ENCODE peak calls at places on chromosomes 2 and 18, in five cellular contexts. B, F, D, X and O are unnamed samples.

GRCh38 chr2:230537531-230537976 is 121.6 kb downstream of the SP100 start:
- DNase-seq in B (no peak), F (peak), D (no peak), X (no peak), O (no peak)

GRCh38 chr2:172606285-172606684 is 50.4 kb downstream of the PDK1 start:
- DNase-seq in B (no peak), F (no peak), D (no peak), X (peak), O (no peak)

GRCh38 chr2:100060875-100061274 is 81.5 kb downstream of the AFF3 start:
- DNase-seq in B (no peak), F (no peak), D (no peak), X (no peak), O (no peak)

GRCh38 chr2:12169060-12169406 is 422.6 kb downstream of the LPIN1 start:
- DNase-seq in B (peak), F (no peak), D (peak), X (peak), O (no peak)

GRCh38 chr18:8786766-8787670 is 81.7 kb downstream of the MTCL1 start:
- DNase-seq in B (peak), F (no peak), D (peak), X (no peak), O (peak)

GRCh38 chr2:39313575-39313974 is 69.8 kb upstream of the CDKL4 start:
- DNase-seq in B (peak), F (no peak), D (no peak), X (peak), O (no peak)

GRCh38 chr2:232260075-232260474 is 118.5 kb upstream of the ALPP start:
- DNase-seq in B (peak), F (no peak), D (peak), X (peak), O (peak)

GRCh38 chr18:27404855-27405254 is 219.7 kb upstream of the CHST9 start:
- DNase-seq in B (peak), F (no peak), D (no peak), X (no peak), O (no peak)

GRCh38 chr2:231688616-231689508 is 19.5 kb upstream of the PTMA start:
- DNase-seq in B (no peak), F (no peak), D (no peak), X (no peak), O (no peak)

GRCh38 chr2:197209742-197210408 is 100.7 kb downstream of the ANKRD44 start:
- DNase-seq in B (peak), F (peak), D (no peak), X (peak), O (peak)

GRCh38 chr18:10566390-10566789 is 40.6 kb downstream of the NAPG start:
- DNase-seq in B (peak), F (no peak), D (no peak), X (no peak), O (no peak)

GRCh38 chr2:1645761-1646476 is 98.4 kb downstream of the PXDN start:
- DNase-seq in B (no peak), F (no peak), D (no peak), X (no peak), O (no peak)

GRCh38 chr2:64401501-64401880 is 52.5 kb upstream of the LGALSL start:
- DNase-seq in B (no peak), F (no peak), D (no peak), X (no peak), O (peak)

GRCh38 chr2:217434183-217434620 is 568.6 kb downstream of the TNS1 start:
- DNase-seq in B (peak), F (peak), D (peak), X (peak), O (peak)

GRCh38 chr2:15191801-15192200 is 369.3 kb downstream of the NBAS start:
- DNase-seq in B (no peak), F (no peak), D (no peak), X (no peak), O (no peak)

GRCh38 chr2:122156101-122156500 is 400.6 kb downstream of the TSN start:
- DNase-seq in B (no peak), F (no peak), D (no peak), X (no peak), O (no peak)

GRCh38 chr18:45896991-45897390 is 70.1 kb downstream of the EPG5 start:
- DNase-seq in B (no peak), F (no peak), D (no peak), X (no peak), O (peak)

GRCh38 chr2:71512386-71512785 is 59.0 kb downstream of the DYSF start:
- DNase-seq in B (no peak), F (no peak), D (no peak), X (no peak), O (no peak)

GRCh38 chr2:84971799-84972790 is 1.1 kb downstream of the KCMF1 start:
- DNase-seq in B (no peak), F (no peak), D (peak), X (peak), O (peak)

GRCh38 chr2:17934721-17935120 is 56.3 kb downstream of the KCNS3 start:
- DNase-seq in B (peak), F (no peak), D (no peak), X (peak), O (no peak)

GRCh38 chr18:58753976-58754375 is 82.7 kb downstream of the MALT1 start:
- DNase-seq in B (no peak), F (no peak), D (no peak), X (no peak), O (no peak)

GRCh38 chr2:206863721-206864120 is 75.6 kb upstream of the CPO start:
- DNase-seq in B (no peak), F (no peak), D (no peak), X (no peak), O (no peak)

GRCh38 chr18:58556333-58557012 is 72.4 kb downstream of the ALPK2 start:
- DNase-seq in B (no peak), F (no peak), D (no peak), X (peak), O (peak)

GRCh38 chr2:145108385-145108784 is 588.5 kb upstream of the ZEB2 start:
- DNase-seq in B (no peak), F (no peak), D (no peak), X (peak), O (no peak)

GRCh38 chr18:27276479-27276878 is 91.4 kb upstream of the CHST9 start:
- DNase-seq in B (no peak), F (no peak), D (no peak), X (no peak), O (no peak)

GRCh38 chr2:143553261-143553660 is 424.0 kb downstream of the ARHGAP15 start:
- DNase-seq in B (no peak), F (no peak), D (no peak), X (no peak), O (no peak)

GRCh38 chr2:5959836-5960820 is 267.9 kb downstream of the SOX11 start:
- DNase-seq in B (no peak), F (no peak), D (no peak), X (no peak), O (no peak)

GRCh38 chr18:5424903-5425302 is 118.9 kb downstream of the EPB41L3 start:
- DNase-seq in B (no peak), F (no peak), D (peak), X (peak), O (peak)

GRCh38 chr18:42730272-42730671 is 385.2 kb downstream of the RIT2 start:
- DNase-seq in B (no peak), F (no peak), D (no peak), X (no peak), O (no peak)

GRCh38 chr2:207975910-207976309 is 49.4 kb downstream of the PLEKHM3 start:
- DNase-seq in B (peak), F (no peak), D (no peak), X (peak), O (no peak)

GRCh38 chr2:31136732-31137131 is 1.5 kb downstream of the GALNT14 start:
- DNase-seq in B (no peak), F (no peak), D (no peak), X (no peak), O (no peak)

GRCh38 chr2:75002007-75002406 is 43.6 kb downstream of the POLE4 start:
- DNase-seq in B (peak), F (no peak), D (no peak), X (no peak), O (peak)

GRCh38 chr2:53911434-53912189 is 51.8 kb upstream of the GPR75 start:
- DNase-seq in B (no peak), F (no peak), D (peak), X (peak), O (no peak)

GRCh38 chr2:143778981-143779380 is 649.8 kb downstream of the ARHGAP15 start:
- DNase-seq in B (peak), F (no peak), D (no peak), X (peak), O (no peak)

GRCh38 chr2:199819746-199820145 is 31.2 kb downstream of the FTCDNL1 start:
- DNase-seq in B (no peak), F (no peak), D (no peak), X (no peak), O (no peak)

GRCh38 chr2:241561811-241562210 is 3.3 kb downstream of the BOK start:
- DNase-seq in B (peak), F (no peak), D (peak), X (peak), O (peak)

GRCh38 chr18:54130177-54130576 is 94.3 kb downstream of the MBD2 start:
- DNase-seq in B (no peak), F (no peak), D (no peak), X (no peak), O (no peak)

DNA sequence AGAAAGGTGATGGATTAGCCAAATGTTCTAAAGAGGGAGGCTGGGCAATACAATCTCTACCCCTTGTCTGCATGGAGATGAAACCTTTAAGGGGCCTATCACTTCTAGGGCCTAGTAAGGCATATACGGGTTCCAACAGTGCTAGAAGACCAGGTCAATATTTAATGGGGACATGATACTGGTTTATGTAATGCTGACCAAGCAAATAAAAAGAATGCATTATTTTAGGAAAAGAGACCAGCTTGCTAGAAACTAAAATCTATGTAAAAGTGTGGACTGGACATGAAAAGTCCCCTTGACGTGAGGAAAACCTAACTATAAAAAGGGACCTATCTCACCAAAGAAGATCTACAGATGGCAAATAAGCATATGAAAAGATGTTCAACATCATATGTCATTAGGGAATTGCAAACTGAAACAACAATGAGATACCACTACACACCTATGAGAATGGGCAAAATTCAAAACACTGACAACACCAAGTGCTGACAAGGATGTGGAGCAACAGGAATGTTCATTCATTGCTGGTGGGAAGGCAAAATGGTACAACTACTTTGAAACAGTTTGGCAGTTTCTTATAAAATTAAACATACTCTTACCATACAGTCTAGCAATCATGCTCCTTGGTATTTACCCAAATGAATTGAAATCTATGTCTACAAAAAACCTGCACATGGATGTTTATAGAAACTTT is 45.9 kb upstream of the TLK1 start:
- DNase-seq in B (no peak), F (no peak), D (no peak), X (no peak), O (no peak)
- H2AFZ ChIP-seq in B (no peak), F (no peak), D (no peak), X (no peak), O (no peak)

DNA sequence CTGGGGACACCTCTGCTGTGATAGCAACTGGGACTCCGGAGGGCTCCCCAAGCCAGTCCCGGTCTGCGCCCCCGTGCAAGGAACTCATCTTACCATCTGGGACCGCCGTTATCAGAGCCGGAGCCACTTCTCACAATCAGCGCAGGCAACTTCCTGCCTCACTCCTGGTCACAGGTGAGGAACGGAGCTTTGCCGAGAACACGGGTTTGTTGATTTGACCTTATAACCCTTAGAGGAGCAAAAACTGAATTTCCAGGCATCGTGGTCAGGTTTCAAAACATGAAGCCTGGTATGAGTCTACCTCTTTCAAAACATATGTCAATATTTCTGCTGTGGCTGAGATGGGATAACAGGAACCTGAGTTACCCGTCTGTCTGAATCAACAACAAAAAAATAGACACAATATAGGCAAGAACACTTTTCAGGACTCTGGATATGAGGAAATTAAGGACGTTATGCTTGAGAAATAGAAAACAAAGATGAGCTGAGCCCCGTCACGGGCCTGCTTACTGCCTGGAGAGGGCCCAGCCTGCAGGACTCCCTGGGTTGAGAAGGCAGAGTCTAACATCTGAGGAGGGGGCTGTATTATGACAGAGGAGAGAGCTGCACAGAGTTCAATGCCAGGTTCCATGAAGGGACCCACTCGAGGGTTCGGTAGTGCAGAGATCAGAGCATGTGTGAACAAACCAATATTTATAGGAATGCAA is 148.7 kb downstream of the NDUFA10 start:
- DNase-seq in B (no peak), F (no peak), D (no peak), X (no peak), O (no peak)
- H2AFZ ChIP-seq in B (no peak), F (no peak), D (no peak), X (no peak), O (no peak)

GRCh38 chr2:219485201-219485580 is 13.5 kb upstream of the GMPPA start:
- DNase-seq in B (no peak), F (no peak), D (no peak), X (no peak), O (no peak)

GRCh38 chr2:219482674-219483405 is 15.9 kb upstream of the GMPPA start:
- DNase-seq in B (no peak), F (no peak), D (no peak), X (no peak), O (no peak)

GRCh38 chr2:219483451-219484342 is 15.0 kb upstream of the GMPPA start:
- DNase-seq in B (no peak), F (no peak), D (no peak), X (no peak), O (no peak)

GRCh38 chr2:219486424-219486959 is 12.2 kb upstream of the GMPPA start:
- DNase-seq in B (no peak), F (no peak), D (no peak), X (no peak), O (no peak)

DNA sequence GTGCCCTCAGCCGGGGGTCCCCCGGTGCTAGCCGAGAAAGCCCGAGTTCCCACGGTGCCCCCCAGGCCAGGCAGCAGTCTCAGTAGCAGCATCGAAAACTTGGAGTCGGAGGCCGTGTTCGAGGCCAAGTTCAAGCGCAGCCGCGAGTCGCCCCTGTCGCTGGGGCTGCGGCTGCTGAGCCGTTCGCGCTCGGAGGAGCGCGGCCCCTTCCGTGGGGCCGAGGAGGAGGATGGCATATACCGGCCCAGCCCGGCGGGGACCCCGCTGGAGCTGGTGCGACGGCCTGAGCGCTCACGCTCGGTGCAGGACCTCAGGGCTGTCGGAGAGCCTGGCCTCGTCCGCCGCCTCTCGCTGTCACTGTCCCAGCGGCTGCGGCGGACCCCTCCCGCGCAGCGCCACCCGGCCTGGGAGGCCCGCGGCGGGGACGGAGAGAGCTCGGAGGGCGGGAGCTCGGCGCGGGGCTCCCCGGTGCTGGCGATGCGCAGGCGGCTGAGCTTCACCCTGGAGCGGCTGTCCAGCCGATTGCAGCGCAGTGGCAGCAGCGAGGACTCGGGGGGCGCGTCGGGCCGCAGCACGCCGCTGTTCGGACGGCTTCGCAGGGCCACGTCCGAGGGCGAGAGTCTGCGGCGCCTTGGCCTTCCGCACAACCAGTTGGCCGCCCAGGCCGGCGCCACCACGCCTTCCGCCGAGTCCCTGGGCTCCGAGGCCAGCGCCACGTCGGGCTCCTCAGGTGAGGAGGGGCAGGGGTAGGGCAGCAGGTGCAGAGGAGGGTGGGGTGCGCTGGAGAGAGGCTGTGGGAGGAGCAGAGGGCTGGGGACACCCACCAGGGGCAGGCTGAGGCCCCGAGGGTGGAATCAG is 14.1 kb upstream of the GMPPA start:
- DNase-seq in B (no peak), F (no peak), D (no peak), X (no peak), O (peak)
- H2AFZ ChIP-seq in B (no peak), F (no peak), D (no peak), X (no peak), O (peak)

GRCh38 chr2:104289646-104290565 is 564.0 kb upstream of the POU3F3 start:
- DNase-seq in B (no peak), F (no peak), D (no peak), X (no peak), O (peak)
- H2AFZ ChIP-seq in B (no peak), F (no peak), D (no peak), X (no peak), O (no peak)

DNA sequence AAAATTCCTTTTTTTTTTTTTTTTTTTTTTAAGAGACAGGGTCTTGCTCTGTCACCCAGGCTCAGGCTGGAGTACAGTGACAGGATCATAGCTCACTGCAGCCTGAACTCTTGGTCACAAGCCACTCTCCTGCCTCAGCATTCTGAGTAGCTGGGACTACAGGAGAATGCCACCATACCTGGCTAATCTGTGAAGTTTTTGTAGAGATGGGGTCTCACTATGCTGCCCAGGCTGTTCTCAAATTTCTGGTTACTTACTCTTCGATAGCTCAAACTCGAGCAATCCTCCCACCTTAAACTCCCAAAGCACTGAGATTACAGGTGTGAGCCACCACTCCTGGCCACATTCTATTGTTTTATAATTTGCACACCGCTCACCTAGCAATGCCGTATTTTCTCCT is 27.0 kb downstream of the RNF149 start:
- DNase-seq in B (no peak), F (no peak), D (no peak), X (no peak), O (no peak)
- H2AFZ ChIP-seq in B (no peak), F (no peak), D (no peak), X (no peak), O (no peak)